ENCODE peak calls at places on chromosomes 2 and 18, in four cellular contexts. C is neural progenitor cell; E is right lobe of liver; T is stimulated activated CD4-positive, alpha-beta T cell treated with anti-CD3 and anti-CD28 coated beads, Interleukin-4, amount 100 ng/mL, for 24 hours. G is an unnamed sample.

GRCh38 chr2:218780851-218781690 is 876 bp upstream of the CYP27A1 start:
- DNase-seq in C (no peak), T (no peak), E (no peak), G (no peak)

GRCh38 chr2:99636432-99637034 is 146.7 kb upstream of the REV1 start:
- DNase-seq in E (peak; percentile 91), T (no peak), C (no peak), G (no peak)

GRCh38 chr2:8538531-8538930 is 143.3 kb upstream of the ID2 start:
- DNase-seq in C (no peak), T (no peak), E (no peak), G (no peak)

GRCh38 chr18:53862921-53863320 is 361.5 kb downstream of the MBD2 start:
- DNase-seq in C (no peak), T (no peak), E (no peak), G (no peak)

GRCh38 chr2:8378016-8378810 is 303.6 kb upstream of the ID2 start:
- DNase-seq in T (peak; percentile 20), C (no peak), E (no peak), G (no peak)

GRCh38 chr2:158120102-158120501 is 18.4 kb downstream of the UPP2 start:
- DNase-seq in C (no peak), T (no peak), E (no peak), G (no peak)

GRCh38 chr2:159201321-159202063 is 85.0 kb downstream of the WDSUB1 start:
- DNase-seq in T (no peak), C (no peak), E (no peak), G (peak; percentile 8)

GRCh38 chr18:39655341-39655740 is 2089.7 kb upstream of the CELF4 start:
- DNase-seq in T (no peak), E (no peak), C (no peak), G (no peak)